ENCODE peak calls at places on chromosomes 6 and 20, in ten cellular contexts. M, K, D, B, L, W, N, V, G and U are unnamed samples.

GRCh38 chr6:159180001-159180400 is 10.8 kb downstream of the FNDC1 start:
- DNase-seq in M (no peak), K (no peak), D (no peak), B (no peak), L (peak; percentile 60), W (no peak), N (no peak), V (no peak), G (no peak), U (no peak)

GRCh38 chr20:48760403-48760889 is 67.4 kb downstream of the PREX1 start:
- DNase-seq in M (peak; percentile 47), K (no peak), D (peak; percentile 77), B (no peak), L (peak; percentile 35), W (no peak), N (peak; percentile 69), V (no peak), G (peak; percentile 74), U (no peak)

GRCh38 chr6:37877373-37878149 is 58.0 kb downstream of the ZFAND3 start:
- DNase-seq in M (no peak), K (no peak), D (no peak), B (no peak), L (no peak), W (no peak), N (no peak), V (no peak), G (no peak), U (no peak)

GRCh38 chr20:18679020-18679419 is 91.2 kb downstream of the DTD1 start:
- DNase-seq in M (no peak), K (no peak), D (no peak), B (no peak), L (peak; percentile 18), W (no peak), N (no peak), V (no peak), G (no peak), U (no peak)

GRCh38 chr6:227812-228338 is 64.4 kb upstream of the DUSP22 start:
- DNase-seq in M (no peak), K (no peak), D (no peak), B (no peak), L (no peak), W (no peak), N (no peak), V (no peak), G (no peak), U (no peak)

GRCh38 chr6:21595265-21595950 is 1.9 kb downstream of the SOX4 start:
- DNase-seq in M (no peak), K (no peak), D (peak; percentile 38), B (peak; percentile 36), L (no peak), W (no peak), N (no peak), V (peak; percentile 63), G (no peak), U (no peak)

GRCh38 chr20:16283978-16284377 is 289.3 kb downstream of the KIF16B start:
- DNase-seq in M (no peak), K (no peak), D (no peak), B (no peak), L (no peak), W (no peak), N (no peak), V (no peak), G (no peak), U (no peak)

GRCh38 chr20:4225778-4226177 is 210.4 kb upstream of the RNF24 start:
- DNase-seq in M (no peak), K (no peak), D (no peak), B (no peak), L (peak; percentile 96), W (no peak), N (no peak), V (no peak), G (no peak), U (no peak)

GRCh38 chr20:45727044-45727443 is 4.9 kb downstream of the SPINT4 start:
- DNase-seq in M (no peak), K (no peak), D (no peak), B (no peak), L (no peak), W (no peak), N (no peak), V (no peak), G (no peak), U (no peak)

GRCh38 chr20:49286689-49287551 is 9.1 kb upstream of the ZNFX1 start:
- DNase-seq in M (no peak), K (no peak), D (peak; percentile 48), B (no peak), L (no peak), W (no peak), N (no peak), V (no peak), G (no peak), U (no peak)

GRCh38 chr6:1625352-1625773 is 15.6 kb downstream of the FOXC1 start:
- DNase-seq in M (no peak), K (no peak), D (no peak), B (no peak), L (no peak), W (no peak), N (no peak), V (no peak), G (no peak), U (no peak)

GRCh38 chr6:10417681-10418104 is 2.8 kb upstream of the TFAP2A start:
- DNase-seq in M (no peak), K (no peak), D (no peak), B (no peak), L (no peak), W (no peak), N (no peak), V (no peak), G (no peak), U (no peak)

GRCh38 chr20:35601021-35601973 is 14.3 kb upstream of the SPAG4 start:
- DNase-seq in M (peak; percentile 55), K (no peak), D (peak; percentile 63), B (peak; percentile 82), L (peak; percentile 51), W (no peak), N (peak; percentile 58), V (peak; percentile 84), G (peak; percentile 73), U (peak; percentile 61)

GRCh38 chr6:148907573-148907972 is 160.7 kb downstream of the UST start:
- DNase-seq in M (no peak), K (no peak), D (no peak), B (no peak), L (no peak), W (no peak), N (no peak), V (no peak), G (no peak), U (no peak)

GRCh38 chr20:2004171-2004570 is 10.3 kb upstream of the PDYN start:
- DNase-seq in M (no peak), K (no peak), D (no peak), B (no peak), L (no peak), W (no peak), N (no peak), V (no peak), G (no peak), U (no peak)

GRCh38 chr6:153564803-153565202 is 433.7 kb upstream of the RGS17 start:
- DNase-seq in M (no peak), K (no peak), D (no peak), B (no peak), L (peak; percentile 5), W (no peak), N (no peak), V (no peak), G (no peak), U (no peak)

GRCh38 chr20:50061151-50062005 is 51.6 kb downstream of the UBE2V1 start:
- DNase-seq in M (no peak), K (no peak), D (no peak), B (no peak), L (no peak), W (no peak), N (no peak), V (no peak), G (no peak), U (no peak)

GRCh38 chr6:84763397-84764331 is 734 bp downstream of the TBX18 start:
- DNase-seq in M (no peak), K (no peak), D (no peak), B (no peak), L (peak; percentile 89), W (no peak), N (no peak), V (no peak), G (no peak), U (no peak)

GRCh38 chr6:159094444-159095252 is 49.9 kb upstream of the TAGAP start:
- DNase-seq in M (no peak), K (no peak), D (peak; percentile 96), B (no peak), L (no peak), W (no peak), N (no peak), V (no peak), G (no peak), U (no peak)

GRCh38 chr6:27188206-27188884 is 59.2 kb upstream of the PRSS16 start:
- DNase-seq in M (no peak), K (peak; percentile 60), D (peak; percentile 18), B (no peak), L (peak; percentile 72), W (no peak), N (no peak), V (peak; percentile 52), G (peak; percentile 17), U (no peak)

GRCh38 chr20:49460916-49461315 is 21.6 kb downstream of the KCNB1 start:
- DNase-seq in M (no peak), K (no peak), D (no peak), B (no peak), L (no peak), W (no peak), N (no peak), V (no peak), G (no peak), U (no peak)

GRCh38 chr6:168035098-168035660 is 37.7 kb downstream of the KIF25 start:
- DNase-seq in M (no peak), K (peak; percentile 87), D (no peak), B (no peak), L (peak; percentile 85), W (no peak), N (no peak), V (peak; percentile 75), G (no peak), U (no peak)

GRCh38 chr6:163780993-163781392 is 366.5 kb downstream of the QKI start:
- DNase-seq in M (no peak), K (no peak), D (no peak), B (no peak), L (no peak), W (peak; percentile 15), N (no peak), V (no peak), G (no peak), U (no peak)

GRCh38 chr6:328184-328670 is 35.9 kb downstream of the DUSP22 start:
- DNase-seq in M (no peak), K (no peak), D (peak; percentile 90), B (peak; percentile 63), L (peak; percentile 86), W (no peak), N (no peak), V (no peak), G (no peak), U (no peak)

GRCh38 chr6:16264785-16265184 is 26.4 kb downstream of the GMPR start:
- DNase-seq in M (no peak), K (no peak), D (no peak), B (no peak), L (no peak), W (no peak), N (no peak), V (no peak), G (no peak), U (no peak)